ENCODE peak calls at places on chromosomes 13 and 19, in four cellular contexts. Z is bronchial epithelial cell; Q is effector memory CD4-positive, alpha-beta T cell; D is CD8-positive, alpha-beta T cell. W is an unnamed sample. For H3K36me3, the result is how much of the 10 kb centered on the place peaks cover.

GRCh38 chr13:24456396-24456795 is 56.2 kb downstream of the PARP4 start:
- DNase-seq in Z (no peak), Q (no peak), D (no peak), W (no peak)

GRCh38 chr13:59425211-59425721 is 738.5 kb downstream of the DIAPH3 start:
- DNase-seq in Z (peak), Q (no peak), D (no peak), W (no peak)

GRCh38 chr19:40398417-40399056 is 8.6 kb upstream of the HIPK4 start:
- DNase-seq in Z (peak), Q (peak), D (peak), W (peak)

GRCh38 chr19:50750010-50750409 is 20.3 kb upstream of the GPR32 start:
- DNase-seq in Z (no peak), Q (no peak), D (no peak), W (no peak)

GRCh38 chr19:58059003-58059671 is at the start of gene ZNF135:
- DNase-seq in Z (peak), Q (no peak), D (peak), W (peak)

GRCh38 chr13:95601216-95601615 is 43.3 kb downstream of the DZIP1 start:
- DNase-seq in Z (no peak), Q (no peak), D (no peak), W (no peak)

GRCh38 chr13:96848275-96848674 is 146.0 kb downstream of the OXGR1 start:
- DNase-seq in Z (no peak), Q (no peak), D (no peak), W (no peak)

GRCh38 chr13:36069881-36070366 is 61.3 kb downstream of the DCLK1 start:
- DNase-seq in Z (no peak), Q (no peak), D (no peak), W (peak)

GRCh38 chr13:23788459-23788858 is 100.7 kb downstream of the MIPEP start:
- DNase-seq in Z (no peak), Q (no peak), D (no peak), W (no peak)

GRCh38 chr19:40556953-40557530 is 19.6 kb upstream of the SHKBP1 start:
- DNase-seq in Z (no peak), Q (no peak), D (no peak), W (no peak)

DNA sequence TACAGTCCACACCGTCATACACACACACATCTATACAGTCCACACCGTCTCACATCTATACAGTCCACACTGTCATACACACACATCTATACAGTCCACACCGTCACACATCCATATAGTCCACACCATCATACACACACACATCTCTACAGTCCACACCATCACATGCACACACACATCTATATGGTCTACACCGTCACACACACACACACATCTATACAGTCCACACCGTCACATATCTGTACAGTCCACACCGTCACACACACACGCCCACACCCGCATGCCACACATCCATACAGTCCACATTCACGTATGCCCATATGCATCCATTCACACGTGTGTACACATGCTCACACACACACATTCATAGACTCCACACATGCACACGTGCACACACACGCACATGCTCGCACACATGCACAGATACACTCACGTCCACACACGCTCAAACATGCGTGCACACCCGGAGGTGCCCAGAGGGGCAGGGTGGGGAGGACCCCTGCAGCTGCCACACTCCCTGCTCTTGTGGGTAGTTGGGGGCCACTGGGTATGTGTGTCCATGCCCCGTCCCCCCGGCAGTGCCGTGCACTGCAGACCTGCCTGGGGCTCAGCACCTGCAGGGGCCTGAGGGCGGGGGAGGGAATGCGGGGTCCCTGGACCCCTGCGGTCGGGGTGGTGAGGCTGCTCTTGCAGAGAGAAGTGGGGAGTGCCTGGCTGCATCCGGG is 29.2 kb downstream of the PIAS4 start:
- DNase-seq in Z (no peak), Q (no peak), D (no peak), W (no peak)
- H3K36me3 ChIP-seq in Z (under half), Q (under half), D (under half), W (under half)

GRCh38 chr19:55259540-55260210 is 858 bp upstream of the PPP6R1 start:
- DNase-seq in Z (no peak), Q (no peak), D (no peak), W (no peak)
- H3K36me3 ChIP-seq in Z (under half), Q (under half), D (under half), W (under half)

GRCh38 chr19:3716147-3716668 is 8.0 kb downstream of the TJP3 start:
- DNase-seq in Z (no peak), Q (no peak), D (no peak), W (no peak)
- H3K36me3 ChIP-seq in Z (under half), Q (under half), D (under half), W (under half)

DNA sequence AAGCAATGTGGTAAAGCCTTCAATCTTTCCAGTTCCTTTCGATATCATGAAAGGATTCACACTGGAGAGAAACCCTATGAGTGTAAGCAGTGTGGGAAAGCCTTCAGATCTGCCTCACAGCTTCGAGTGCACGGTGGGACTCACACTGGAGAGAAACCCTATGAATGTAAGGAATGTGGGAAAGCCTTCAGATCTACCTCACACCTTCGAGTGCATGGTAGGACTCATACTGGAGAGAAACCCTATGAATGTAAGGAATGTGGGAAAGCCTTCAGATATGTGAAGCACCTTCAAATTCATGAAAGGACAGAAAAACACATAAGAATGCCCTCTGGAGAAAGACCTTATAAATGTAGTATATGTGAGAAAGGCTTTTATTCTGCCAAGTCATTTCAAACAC is 15.6 kb upstream of the ZNF763 start:
- DNase-seq in Z (no peak), Q (no peak), D (no peak), W (no peak)
- H3K36me3 ChIP-seq in Z (under half), Q (half or more), D (under half), W (under half)

GRCh38 chr19:10691178-10691881 is 9.9 kb upstream of the QTRT1 start:
- DNase-seq in Z (no peak), Q (no peak), D (no peak), W (no peak)
- H3K36me3 ChIP-seq in Z (under half), Q (half or more), D (under half), W (under half)

DNA sequence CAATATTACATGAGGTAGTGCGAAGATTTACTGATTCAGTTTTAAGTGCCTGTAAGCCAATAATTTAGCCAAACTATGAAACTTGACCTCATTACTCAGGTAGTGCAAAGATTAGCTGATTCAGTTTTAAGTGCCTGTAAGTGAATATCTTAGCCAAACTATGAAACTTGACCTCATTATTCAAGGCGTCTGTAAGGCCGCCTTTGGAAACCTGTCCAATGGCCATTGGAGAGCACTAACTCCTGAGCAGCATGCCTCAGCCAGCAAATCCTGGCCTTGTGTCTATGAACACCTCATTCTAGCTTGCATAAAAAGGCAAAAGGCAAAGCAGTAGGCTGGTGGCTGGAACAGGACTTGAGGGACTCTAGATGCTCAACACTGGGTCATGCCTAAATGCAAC is 127.0 kb upstream of the GPR12 start:
- DNase-seq in Z (no peak), Q (no peak), D (no peak), W (no peak)
- H3K36me3 ChIP-seq in Z (under half), Q (under half), D (under half), W (under half)

DNA sequence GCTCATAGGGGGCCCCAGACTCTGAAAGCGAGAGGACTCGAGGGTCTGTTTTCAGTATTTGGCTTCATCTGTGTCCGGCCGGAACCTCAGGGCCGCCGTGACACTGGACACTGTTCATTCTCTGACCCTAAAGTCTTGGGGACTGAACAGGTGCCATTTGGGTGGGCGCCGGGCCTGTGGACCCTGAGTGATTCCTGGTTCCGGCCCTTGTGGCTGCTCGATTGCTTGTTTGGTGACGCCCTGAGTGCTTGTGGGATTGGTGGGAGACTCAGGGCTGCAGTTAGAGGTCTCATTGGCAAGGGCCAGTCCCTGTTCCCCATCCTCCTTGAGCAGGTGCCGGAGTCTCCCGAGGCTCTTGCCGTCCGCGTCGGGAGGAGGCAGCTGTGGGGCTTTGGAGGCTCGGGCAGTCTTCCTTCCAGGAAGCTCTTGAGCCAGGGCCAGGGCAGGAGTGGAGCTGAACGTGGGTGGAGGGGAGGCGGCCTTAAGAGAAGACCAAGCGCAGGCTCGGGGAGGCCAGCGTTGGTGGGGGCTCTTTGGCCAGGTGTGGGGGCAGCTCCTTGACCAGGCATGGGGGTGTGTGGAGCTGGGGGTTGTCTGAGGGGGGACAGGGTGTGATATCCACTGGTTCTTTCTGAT is 4.7 kb downstream of the PTBP1 start:
- DNase-seq in Z (no peak), Q (no peak), D (no peak), W (peak)
- H3K36me3 ChIP-seq in Z (under half), Q (under half), D (under half), W (under half)

DNA sequence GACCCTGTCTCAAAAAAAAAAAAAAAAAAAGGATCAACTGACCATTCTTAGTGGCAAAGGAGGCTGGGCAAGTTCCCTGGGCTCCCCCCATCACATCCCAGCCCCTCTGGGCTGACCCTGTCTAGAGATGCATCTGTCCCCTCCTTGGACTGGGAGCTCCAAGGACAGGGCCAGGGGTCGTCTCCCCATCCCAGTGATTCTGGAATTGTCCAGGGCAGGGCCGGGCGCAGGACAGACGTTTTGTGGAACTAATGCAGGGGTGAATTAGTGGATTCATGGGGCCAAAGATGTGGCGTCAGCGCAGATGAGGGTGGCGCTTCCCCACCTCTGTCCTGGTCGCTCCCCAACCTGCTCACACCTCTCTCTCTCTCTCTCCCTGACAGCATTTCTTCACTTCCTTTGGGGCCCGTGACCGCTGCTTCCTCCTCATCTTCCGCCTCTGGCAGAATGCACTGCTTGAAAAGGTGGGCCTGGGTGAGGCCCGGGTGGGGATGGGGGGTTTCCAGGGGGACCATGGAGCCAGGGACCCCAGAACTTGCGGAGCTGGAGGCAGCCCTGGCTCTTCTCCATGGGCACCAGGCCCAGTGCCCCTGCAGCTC is 11.1 kb downstream of the GRAMD1A start:
- DNase-seq in Z (no peak), Q (no peak), D (peak), W (no peak)
- H3K36me3 ChIP-seq in Z (under half), Q (under half), D (under half), W (under half)

GRCh38 chr19:46839752-46840151 is 10.9 kb downstream of the AP2S1 start:
- DNase-seq in Z (peak), Q (no peak), D (no peak), W (no peak)
- H3K36me3 ChIP-seq in Z (under half), Q (under half), D (under half), W (under half)

GRCh38 chr19:5894704-5895349 is 8.8 kb downstream of the NDUFA11 start:
- DNase-seq in Z (no peak), Q (no peak), D (no peak), W (no peak)
- H3K36me3 ChIP-seq in Z (under half), Q (under half), D (under half), W (under half)

W was measured in cardiac muscle cell.